ENCODE peak calls at places on chromosomes 6 and 20, in four cellular contexts. P is neuronal stem cell, Q is mammary epithelial cell, S is heart left ventricle. F is an unnamed sample. For H3K4me1, the result is how much of the 10 kb centered on the place peaks cover.

GRCh38 chr20:39911497-39911896 is 777.5 kb downstream of the MAFB start:
- DNase-seq in Q (no peak), P (no peak), S (no peak), F (no peak)

GRCh38 chr6:111681856-111682255 is 76.2 kb upstream of the TRAF3IP2 start:
- DNase-seq in S (no peak), Q (no peak), P (no peak), F (no peak)

GRCh38 chr6:18400831-18401446 is 13.8 kb downstream of the RNF144B start:
- DNase-seq in Q (no peak), P (no peak), S (no peak), F (no peak)

GRCh38 chr6:31058128-31058894 is 48.0 kb downstream of the MUC22 start:
- DNase-seq in Q (peak), S (no peak), P (peak), F (no peak)

GRCh38 chr6:72653032-72653431 is 31.2 kb downstream of the KCNQ5 start:
- DNase-seq in Q (no peak), P (no peak), S (no peak), F (no peak)

GRCh38 chr6:116556065-116556464 is 2.5 kb downstream of the CALHM4 start:
- DNase-seq in S (no peak), P (no peak), Q (no peak), F (no peak)

GRCh38 chr20:41570552-41570951 is 47.6 kb downstream of the CHD6 start:
- DNase-seq in P (no peak), Q (no peak), S (no peak), F (no peak)

GRCh38 chr20:61930776-61931475 is 134.8 kb downstream of the TAF4 start:
- DNase-seq in Q (no peak), S (peak), P (no peak), F (no peak)

GRCh38 chr20:50274570-50275430 is 84.2 kb downstream of the CEBPB start:
- DNase-seq in P (no peak), S (peak), Q (no peak), F (no peak)

GRCh38 chr6:9851006-9851405 is 563.9 kb downstream of the TFAP2A start:
- DNase-seq in Q (no peak), P (no peak), S (no peak), F (no peak)

GRCh38 chr6:147507162-147508072 is 1.1 kb upstream of the SAMD5 start:
- DNase-seq in S (no peak), Q (peak), P (peak), F (no peak)

GRCh38 chr6:138509371-138509770 is 10.1 kb upstream of the NHSL1 start:
- DNase-seq in S (no peak), P (no peak), Q (peak), F (peak)

GRCh38 chr6:19552588-19552987 is 284.6 kb upstream of the ID4 start:
- DNase-seq in Q (no peak), P (no peak), S (no peak), F (no peak)

GRCh38 chr6:125947581-125947980 is 9.0 kb upstream of the HINT3 start:
- DNase-seq in S (no peak), Q (peak), P (no peak), F (no peak)

GRCh38 chr6:35396991-35397390 is 54.6 kb downstream of the PPARD start:
- DNase-seq in Q (peak), S (no peak), P (no peak), F (no peak)

GRCh38 chr6:116847234-116847633 is 18.4 kb upstream of the GPRC6A start:
- DNase-seq in P (no peak), Q (peak), S (no peak), F (no peak)

GRCh38 chr6:67131827-67132226 is 1424.8 kb upstream of the EYS start:
- DNase-seq in Q (no peak), P (no peak), S (peak), F (no peak)

GRCh38 chr6:84892666-84893065 is 128.3 kb upstream of the TBX18 start:
- DNase-seq in P (no peak), Q (peak), S (no peak), F (no peak)

GRCh38 chr6:64049736-64050135 is 414.1 kb downstream of the PHF3 start:
- DNase-seq in S (no peak), Q (no peak), P (no peak), F (no peak)

GRCh38 chr6:125759959-125760457 is 10.6 kb downstream of the HEY2 start:
- DNase-seq in P (no peak), Q (no peak), S (no peak), F (no peak)

GRCh38 chr20:47334022-47334551 is 22.4 kb downstream of the ZMYND8 start:
- DNase-seq in P (no peak), S (no peak), Q (peak), F (peak)

GRCh38 chr6:146388736-146389364 is 154.8 kb upstream of the RAB32 start:
- DNase-seq in S (no peak), Q (no peak), P (peak), F (no peak)

GRCh38 chr6:1130692-1131091 is 181.2 kb upstream of the FOXQ1 start:
- DNase-seq in P (no peak), Q (no peak), S (peak), F (no peak)

GRCh38 chr20:4512891-4513550 is 208.7 kb upstream of the PRND start:
- DNase-seq in Q (peak), P (no peak), S (no peak), F (no peak)

GRCh38 chr20:31664696-31665354 is 27.1 kb downstream of the COX4I2 start:
- DNase-seq in Q (no peak), P (no peak), S (no peak), F (no peak)
- H3K4me1 ChIP-seq in Q (under half), P (under half), S (half or more), F (under half)

DNA sequence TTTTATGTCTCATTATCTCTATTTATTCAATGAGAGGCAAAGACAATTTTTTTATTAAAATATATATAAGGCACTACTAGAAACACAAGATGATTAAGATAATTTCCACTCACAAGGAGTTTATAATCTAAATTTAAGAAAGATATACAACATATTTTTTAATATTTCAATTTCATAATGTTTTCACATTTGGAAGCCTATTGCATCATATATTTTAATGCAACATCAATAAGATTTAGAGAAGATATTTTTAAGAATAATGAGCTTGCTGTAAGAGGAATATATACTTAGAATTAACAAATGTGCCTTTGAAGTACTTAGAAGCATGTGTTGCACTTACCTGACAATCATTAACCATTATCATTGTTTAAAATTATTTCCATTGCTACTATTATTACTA is 597.7 kb upstream of the BTBD3 start:
- DNase-seq in S (no peak), P (no peak), Q (no peak), F (no peak)
- H3K4me1 ChIP-seq in S (under half), P (under half), Q (under half), F (under half)

DNA sequence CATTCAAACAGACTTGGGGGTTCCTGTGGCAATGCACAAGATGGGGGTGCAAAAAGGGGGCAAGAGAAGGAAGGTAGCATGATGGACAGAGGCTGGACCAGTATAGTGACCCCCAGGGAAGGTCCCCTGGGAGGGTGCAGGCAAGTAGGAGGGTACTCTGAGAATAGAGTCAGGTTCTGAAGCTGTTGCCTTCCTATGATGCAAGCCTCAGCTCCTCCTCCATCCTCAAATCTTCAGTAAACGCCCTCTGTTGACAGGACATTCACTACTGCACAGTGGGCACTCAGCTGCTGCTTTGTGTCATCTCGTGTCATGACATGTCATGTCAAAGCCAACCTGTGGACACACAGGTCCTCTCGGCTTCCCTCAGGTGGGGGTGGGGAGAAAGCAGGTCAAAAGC is 5.8 kb upstream of the SDCBP2 start:
- DNase-seq in S (no peak), Q (peak), P (no peak), F (no peak)
- H3K4me1 ChIP-seq in S (under half), Q (under half), P (under half), F (under half)

DNA sequence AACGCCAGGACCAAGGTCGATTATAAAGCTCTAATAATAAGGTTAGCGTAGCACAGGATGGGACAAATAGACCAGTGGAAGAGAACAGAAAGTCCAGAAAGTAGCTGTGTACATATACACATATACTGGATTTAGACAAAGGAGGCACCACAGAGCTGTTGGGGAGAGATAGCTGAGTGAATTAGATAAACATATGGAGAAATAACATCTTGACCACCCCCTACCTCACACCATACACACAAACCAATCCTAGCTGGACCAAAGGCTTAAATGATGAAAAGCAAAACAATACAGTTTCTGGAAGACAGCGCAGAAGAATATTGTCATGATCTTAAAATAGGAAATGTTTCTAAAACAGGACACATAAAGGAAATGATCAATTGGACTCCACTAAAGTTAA is 112.9 kb downstream of the PXDC1 start:
- DNase-seq in Q (no peak), S (no peak), P (no peak), F (no peak)
- H3K4me1 ChIP-seq in Q (under half), S (under half), P (under half), F (under half)

F was measured in naive thymus-derived CD4-positive, alpha-beta T cell.